ENCODE peak calls at places on chromosomes 12 and 14, in six cellular contexts. W is H9, F is colonic mucosa, S is Peyer's patch, U is pancreas, J is neural progenitor cell. M is an unnamed sample.

GRCh38 chr14:32802295-32802694 is 136.4 kb upstream of the NPAS3 start:
- DNase-seq in F (no peak), J (no peak), W (no peak), S (no peak), U (no peak), M (no peak)

GRCh38 chr12:1662761-1663439 is 28.0 kb upstream of the ADIPOR2 start:
- DNase-seq in W (peak; percentile 98), F (peak; percentile 86), S (peak; percentile 27), J (peak; percentile 89), U (peak; percentile 74), M (peak; percentile 86)

GRCh38 chr12:124857921-124858461 is 5.7 kb downstream of the SCARB1 start:
- DNase-seq in F (no peak), W (no peak), S (no peak), J (no peak), U (no peak), M (no peak)

GRCh38 chr12:68951652-68952051 is 18.7 kb upstream of the CPM start:
- DNase-seq in W (no peak), S (no peak), J (no peak), U (no peak), F (peak; percentile 62), M (peak; percentile 37)

GRCh38 chr12:90953956-90954421 is 987 bp downstream of the CCER1 start:
- DNase-seq in F (no peak), U (peak; percentile 61), J (peak; percentile 41), S (no peak), W (peak; percentile 97), M (no peak)

GRCh38 chr12:4147051-4147481 is 126.5 kb upstream of the CCND2 start:
- DNase-seq in U (no peak), W (no peak), F (no peak), S (no peak), J (no peak), M (no peak)

GRCh38 chr14:91035855-91036254 is 24.6 kb downstream of the RPS6KA5 start:
- DNase-seq in U (no peak), J (no peak), F (no peak), W (no peak), S (no peak), M (no peak)

GRCh38 chr14:102498678-102499265 is 10.8 kb downstream of the ANKRD9 start:
- DNase-seq in U (no peak), W (no peak), F (no peak), J (no peak), S (no peak), M (no peak)

GRCh38 chr14:101561145-101561896 is at the start of gene DIO3:
- DNase-seq in U (peak; percentile 71), J (peak; percentile 96), F (peak; percentile 59), W (peak; percentile 92), S (no peak), M (peak; percentile 40)

GRCh38 chr14:38400751-38401150 is 144.9 kb upstream of the CLEC14A start:
- DNase-seq in F (no peak), S (no peak), W (no peak), J (no peak), U (no peak), M (no peak)

GRCh38 chr14:32414808-32415255 is 85.7 kb downstream of the AKAP6 start:
- DNase-seq in J (no peak), S (no peak), U (no peak), F (no peak), W (no peak), M (no peak)

GRCh38 chr14:30621354-30621953 is 665 bp upstream of the SCFD1 start:
- DNase-seq in S (no peak), W (peak; percentile 38), J (peak; percentile 7), F (peak; percentile 39), U (no peak), M (peak; percentile 34)

GRCh38 chr14:96594961-96595360 is 92.8 kb downstream of the PAPOLA start:
- DNase-seq in S (no peak), U (no peak), W (no peak), F (no peak), J (no peak), M (no peak)

GRCh38 chr14:73463411-73463810 is 5.1 kb upstream of the NUMB start:
- DNase-seq in S (no peak), U (no peak), W (no peak), J (no peak), F (no peak), M (peak; percentile 26)

GRCh38 chr14:73467377-73467776 is 9.0 kb upstream of the NUMB start:
- DNase-seq in S (no peak), U (no peak), W (no peak), J (no peak), F (no peak), M (no peak)

GRCh38 chr14:73467800-73468199 is 9.5 kb upstream of the NUMB start:
- DNase-seq in S (no peak), W (no peak), U (no peak), F (no peak), J (no peak), M (no peak)

GRCh38 chr14:73468808-73469386 is 10.6 kb upstream of the NUMB start:
- DNase-seq in J (no peak), S (no peak), W (no peak), U (no peak), F (no peak), M (no peak)

DNA sequence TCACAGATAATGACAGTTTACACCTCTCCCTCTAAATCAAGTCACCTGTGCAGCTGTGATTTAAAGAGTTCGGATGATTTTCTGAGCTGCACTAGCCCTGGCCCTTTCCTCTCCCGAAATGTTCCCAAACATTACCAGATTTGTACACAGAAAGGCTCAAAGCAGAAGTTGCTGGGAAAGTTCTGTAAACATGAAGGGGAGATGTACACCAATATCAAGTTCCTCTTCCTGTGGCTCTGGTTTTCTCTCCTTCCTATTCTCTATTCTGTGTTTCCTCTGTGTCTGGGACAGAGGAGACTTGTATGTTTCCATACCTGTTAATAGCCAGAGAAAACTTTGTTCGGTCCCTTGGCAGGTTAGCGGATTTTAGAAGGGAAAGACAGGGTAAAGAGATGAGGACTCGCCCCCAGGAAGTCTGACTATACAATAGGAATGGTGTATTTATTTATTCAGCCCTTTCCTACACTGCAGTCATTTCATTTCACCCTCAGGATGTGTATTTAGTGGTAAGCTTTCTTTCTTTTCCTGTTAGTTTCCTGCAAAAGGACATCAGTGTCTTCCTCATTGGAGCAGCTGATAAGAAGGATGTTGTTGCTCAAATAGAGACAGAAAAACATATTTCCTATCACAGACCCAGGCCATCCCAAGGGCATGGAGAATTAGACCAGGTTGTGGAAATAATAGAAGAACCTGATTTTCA is 7.6 kb upstream of the NUMB start:
- DNase-seq in U (no peak), W (no peak), S (no peak), F (no peak), J (no peak), M (no peak)
- H3K27ac ChIP-seq in U (no peak overlapping the region), W (no peak overlapping the region), S (peak overlapping the region; percentile 77), F (peak overlapping the region; percentile 47), J (no peak overlapping the region), M (peak overlapping the region; percentile 85)

DNA sequence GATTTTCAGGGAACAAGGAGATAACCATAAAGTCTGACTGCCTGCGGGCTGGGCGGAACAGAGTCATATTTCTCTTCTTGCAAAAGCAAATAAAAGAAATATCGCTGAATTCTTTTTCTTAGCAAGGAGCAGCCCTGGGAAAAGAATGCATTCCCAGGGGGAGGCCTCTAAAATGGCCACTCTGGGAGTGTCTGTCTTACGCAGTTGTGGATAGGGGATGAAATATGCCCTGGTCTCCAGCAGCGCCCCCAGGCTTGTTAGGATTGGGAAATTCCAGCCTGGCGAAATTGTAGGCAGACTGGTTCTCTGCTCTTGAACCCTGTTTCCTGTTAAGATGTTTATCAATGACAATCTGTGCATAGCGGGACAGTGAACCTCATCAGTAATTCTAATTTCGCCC is 40.5 kb downstream of the PCNX1 start:
- DNase-seq in S (no peak), F (no peak), J (no peak), W (no peak), U (no peak), M (no peak)
- H3K9me3 ChIP-seq in S (no peaks in the 10 kb centered on the region), F (no peaks in the 10 kb centered on the region), J (peaks cover 14% of the 10 kb centered on the region), W (peaks cover 27% of the 10 kb centered on the region), U (no peaks in the 10 kb centered on the region), M (peaks cover 7% of the 10 kb centered on the region)

GRCh38 chr14:69439516-69440270 is 41.2 kb downstream of the SLC39A9 start:
- DNase-seq in S (no peak), J (peak; percentile 5), F (no peak), U (no peak), W (peak; percentile 56), M (no peak)

GRCh38 chr14:69443296-69443805 is 41.2 kb upstream of the PLEKHD1 start:
- DNase-seq in W (no peak), J (no peak), F (no peak), S (no peak), U (no peak), M (no peak)

DNA sequence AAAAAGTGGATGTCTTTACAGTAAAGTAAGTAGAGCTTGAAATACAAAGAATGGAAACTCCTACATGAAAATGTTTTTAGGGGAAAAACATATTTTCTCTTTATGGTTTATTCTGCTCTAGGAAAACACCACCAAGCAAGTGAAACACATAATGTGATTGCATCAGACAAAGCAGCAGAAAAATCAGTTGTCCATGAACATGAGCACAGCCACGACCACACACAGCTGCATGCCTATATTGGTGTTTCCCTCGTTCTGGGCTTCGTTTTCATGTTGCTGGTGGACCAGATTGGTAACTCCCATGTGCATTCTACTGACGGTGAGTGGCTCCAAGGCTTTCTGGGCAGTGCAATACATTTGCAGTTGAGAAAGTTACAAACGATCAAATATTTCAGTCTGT is 42.6 kb upstream of the PLEKHD1 start:
- DNase-seq in S (no peak), F (no peak), J (no peak), U (no peak), W (no peak), M (no peak)
- H3K27ac ChIP-seq in S (no peak overlapping the region), F (no peak overlapping the region), J (no peak overlapping the region), U (no peak overlapping the region), W (no peak overlapping the region), M (no peak overlapping the region)

GRCh38 chr12:93922583-93923006 is 225.8 kb upstream of the PLXNC1 start:
- DNase-seq in J (no peak), W (no peak), U (no peak), S (no peak), F (no peak), M (no peak)
- H3K9me3 ChIP-seq in J (no peaks in the 10 kb centered on the region), W (peaks cover 9% of the 10 kb centered on the region), U (no peaks in the 10 kb centered on the region), S (no peaks in the 10 kb centered on the region), F (no peaks in the 10 kb centered on the region), M (peaks cover 10% of the 10 kb centered on the region)

GRCh38 chr14:94654071-94654974 is 42.1 kb downstream of the SERPINA3 start:
- DNase-seq in U (no peak), J (no peak), W (no peak), S (no peak), F (no peak), M (peak; percentile 14)
- H3K27ac ChIP-seq in U (peak overlapping the region; percentile 42), J (no peak overlapping the region), W (no peak overlapping the region), S (no peak overlapping the region), F (no peak overlapping the region), M (peak overlapping the region; percentile 57)

GRCh38 chr12:131261906-131262305 is 308.2 kb downstream of the ADGRD1 start:
- DNase-seq in J (no peak), F (no peak), U (no peak), W (no peak), S (no peak), M (no peak)
- H3K9me3 ChIP-seq in J (no peaks in the 10 kb centered on the region), F (no peaks in the 10 kb centered on the region), U (no peaks in the 10 kb centered on the region), W (no peaks in the 10 kb centered on the region), S (no peaks in the 10 kb centered on the region), M (no peaks in the 10 kb centered on the region)

GRCh38 chr12:64608901-64609542 is 1.3 kb upstream of the RASSF3 start:
- DNase-seq in J (peak; percentile 33), W (peak; percentile 67), U (no peak), S (peak; percentile 52), F (peak; percentile 80), M (peak; percentile 67)
- H3K27ac ChIP-seq in J (no peak overlapping the region), W (peak overlapping the region; percentile 14), U (peak overlapping the region; percentile 76), S (peak overlapping the region; percentile 97), F (peak overlapping the region; percentile 97), M (peak overlapping the region; percentile 96)